ENCODE peak calls at places on chromosomes 7 and 10, in ten cellular contexts. Z is fibroblast of pulmonary artery, O is neural progenitor cell, B is left colon, K is ecto neural progenitor cell, W is cardiac septum, I is T-helper 9 cell, M is heart left ventricle, N is tibial artery, D is fibroblast of the aortic adventitia. Q is an unnamed sample.
A peak's percentile ranks its signal among the peaks of the same experiment; 100 is the strongest.

GRCh38 chr10:126576336-126576735 is 94.2 kb downstream of the C10orf90 start:
- DNase-seq in W (no peak), Z (peak; percentile 11), M (no peak), K (no peak), O (no peak), I (no peak), D (peak; percentile 13), B (no peak), N (no peak), Q (no peak)

GRCh38 chr10:111079241-111079760 is 2.5 kb downstream of the ADRA2A start:
- DNase-seq in N (no peak), O (no peak), D (no peak), M (no peak), I (no peak), Z (no peak), W (no peak), B (no peak), K (peak; percentile 41), Q (no peak)

GRCh38 chr10:52357986-52358385 is 43.9 kb downstream of the DKK1 start:
- DNase-seq in D (peak; percentile 45), W (no peak), N (no peak), B (no peak), O (no peak), Z (peak; percentile 30), I (no peak), M (no peak), K (no peak), Q (no peak)

GRCh38 chr7:18045171-18045570 is 17.5 kb upstream of the PRPS1L1 start:
- DNase-seq in B (no peak), Z (no peak), W (no peak), O (no peak), I (no peak), K (no peak), N (no peak), D (no peak), M (no peak), Q (no peak)

GRCh38 chr10:74072503-74072902 is 74.6 kb downstream of the VCL start:
- DNase-seq in Z (peak; percentile 36), K (no peak), M (no peak), N (no peak), O (no peak), B (no peak), W (no peak), I (no peak), D (no peak), Q (no peak)

GRCh38 chr10:8242295-8242872 is 187.9 kb downstream of the GATA3 start:
- DNase-seq in B (no peak), M (no peak), D (no peak), K (no peak), O (no peak), W (no peak), N (no peak), I (no peak), Z (no peak), Q (no peak)

GRCh38 chr7:133931053-133931452 is 196.1 kb upstream of the LRGUK start:
- DNase-seq in I (no peak), K (no peak), O (no peak), M (no peak), W (no peak), B (no peak), N (no peak), D (no peak), Z (no peak), Q (no peak)

GRCh38 chr10:114019226-114019625 is 24.4 kb upstream of the ADRB1 start:
- DNase-seq in K (no peak), Z (no peak), O (no peak), B (no peak), W (no peak), M (no peak), D (no peak), I (no peak), N (no peak), Q (no peak)

GRCh38 chr7:48376263-48376662 is 205.0 kb downstream of the ABCA13 start:
- DNase-seq in O (no peak), B (no peak), D (no peak), I (no peak), K (no peak), W (no peak), M (no peak), N (no peak), Z (no peak), Q (no peak)

GRCh38 chr7:116025098-116025809 is 5.3 kb downstream of the TFEC start:
- DNase-seq in D (peak; percentile 56), Z (peak; percentile 59), W (no peak), O (no peak), B (no peak), K (no peak), I (no peak), N (no peak), M (no peak), Q (no peak)

GRCh38 chr7:23133797-23134196 is 28.2 kb downstream of the KLHL7 start:
- DNase-seq in K (no peak), Z (no peak), N (no peak), W (no peak), M (no peak), D (no peak), I (no peak), B (no peak), O (no peak), Q (no peak)

GRCh38 chr10:89351402-89352038 is 23.7 kb downstream of the IFIT3 start:
- DNase-seq in D (no peak), M (no peak), I (no peak), B (peak; percentile 26), O (no peak), Z (peak; percentile 44), W (no peak), N (no peak), K (no peak), Q (no peak)

GRCh38 chr7:28069788-28070187 is 110.8 kb downstream of the JAZF1 start:
- DNase-seq in M (no peak), O (no peak), I (no peak), N (peak; percentile 28), W (no peak), Z (peak; percentile 84), B (peak; percentile 24), D (peak; percentile 88), K (no peak), Q (no peak)

GRCh38 chr7:94350729-94351128 is 44.0 kb upstream of the COL1A2 start:
- DNase-seq in I (no peak), W (no peak), K (no peak), D (no peak), M (no peak), N (no peak), B (no peak), Z (no peak), O (no peak), Q (no peak)

GRCh38 chr7:2029211-2029905 is 203.4 kb downstream of the MAD1L1 start:
- DNase-seq in W (peak; percentile 19), N (no peak), K (no peak), M (no peak), O (no peak), Z (no peak), B (no peak), D (no peak), I (no peak), Q (peak; percentile 7)

GRCh38 chr10:68982389-68982788 is 6.2 kb upstream of the KIFBP start:
- DNase-seq in N (no peak), I (no peak), Z (no peak), B (no peak), W (no peak), O (no peak), K (no peak), D (no peak), M (no peak), Q (no peak)

GRCh38 chr7:27516415-27516814 is 146.3 kb downstream of the HIBADH start:
- DNase-seq in I (no peak), K (no peak), Z (no peak), D (no peak), B (no peak), O (peak; percentile 9), W (no peak), N (no peak), M (no peak), Q (no peak)

GRCh38 chr10:122239578-122240257 is 31.4 kb upstream of the BTBD16 start:
- DNase-seq in N (peak; percentile 41), Z (peak; percentile 17), O (no peak), M (no peak), B (no peak), W (peak; percentile 61), D (peak; percentile 72), K (no peak), I (no peak), Q (no peak)

GRCh38 chr7:63521-64021 is 128.8 kb upstream of the FAM20C start:
- DNase-seq in O (no peak), N (no peak), M (peak; percentile 71), K (no peak), B (no peak), W (peak; percentile 80), I (no peak), Z (no peak), D (no peak), Q (no peak)

Q was measured in WTC11.